ENCODE peak calls at places on chromosomes 3 and 15, in four cellular contexts. One of them, this sample, is unnamed.

GRCh38 chr3:173688216-173688842 is 290.8 kb downstream of the NLGN1 start:
- DNase-seq in A549: no peak
- DNase-seq in epithelial cell of esophagus: peak; percentile 3
- DNase-seq in upper lobe of right lung: no peak
- DNase-seq in this sample: no peak

GRCh38 chr3:23663661-23664186 is 142.0 kb upstream of the UBE2E1 start:
- DNase-seq in epithelial cell of esophagus: no peak
- DNase-seq in A549: no peak
- DNase-seq in upper lobe of right lung: no peak
- DNase-seq in this sample: no peak

GRCh38 chr3:188151438-188151837 is 2.5 kb upstream of the LPP start:
- DNase-seq in upper lobe of right lung: no peak
- DNase-seq in epithelial cell of esophagus: no peak
- DNase-seq in A549: no peak
- DNase-seq in this sample: no peak

GRCh38 chr15:90217671-90218394 is 15.9 kb downstream of the CIB1 start:
- DNase-seq in upper lobe of right lung: no peak
- DNase-seq in epithelial cell of esophagus: no peak
- DNase-seq in A549: no peak
- DNase-seq in this sample: no peak

GRCh38 chr3:54818942-54819341 is 108.9 kb downstream of the LRTM1 start:
- DNase-seq in A549: no peak
- DNase-seq in epithelial cell of esophagus: no peak
- DNase-seq in upper lobe of right lung: no peak
- DNase-seq in this sample: no peak

GRCh38 chr3:175246766-175247165 is 387.6 kb downstream of the NAALADL2 start:
- DNase-seq in upper lobe of right lung: no peak
- DNase-seq in A549: no peak
- DNase-seq in epithelial cell of esophagus: no peak
- DNase-seq in this sample: no peak

GRCh38 chr3:189056612-189057352 is 115.0 kb upstream of the TPRG1 start:
- DNase-seq in upper lobe of right lung: no peak
- DNase-seq in A549: no peak
- DNase-seq in epithelial cell of esophagus: peak; percentile 30
- DNase-seq in this sample: no peak

GRCh38 chr3:11574981-11575669 is 68.6 kb downstream of the VGLL4 start:
- DNase-seq in upper lobe of right lung: no peak
- DNase-seq in epithelial cell of esophagus: no peak
- DNase-seq in A549: no peak
- DNase-seq in this sample: peak; percentile 73

GRCh38 chr3:61563614-61564404 is 2.4 kb downstream of the PTPRG start:
- DNase-seq in A549: no peak
- DNase-seq in epithelial cell of esophagus: no peak
- DNase-seq in upper lobe of right lung: peak; percentile 67
- DNase-seq in this sample: no peak

GRCh38 chr15:59347915-59348314 is 24.8 kb downstream of the MYO1E start:
- DNase-seq in A549: no peak
- DNase-seq in epithelial cell of esophagus: no peak
- DNase-seq in upper lobe of right lung: no peak
- DNase-seq in this sample: no peak

GRCh38 chr15:25323420-25323819 is 115.4 kb downstream of the UBE3A start:
- DNase-seq in A549: no peak
- DNase-seq in epithelial cell of esophagus: no peak
- DNase-seq in upper lobe of right lung: no peak
- DNase-seq in this sample: no peak

GRCh38 chr3:118075873-118076272 is 958.8 kb downstream of the IGSF11 start:
- DNase-seq in upper lobe of right lung: no peak
- DNase-seq in epithelial cell of esophagus: no peak
- DNase-seq in A549: no peak
- DNase-seq in this sample: no peak

GRCh38 chr15:31221936-31222515 is 104.6 kb upstream of the KLF13 start:
- DNase-seq in A549: no peak
- DNase-seq in upper lobe of right lung: no peak
- DNase-seq in epithelial cell of esophagus: no peak
- DNase-seq in this sample: no peak

GRCh38 chr15:91049378-91050127 is 27.2 kb upstream of the VPS33B start:
- DNase-seq in epithelial cell of esophagus: peak; percentile 70
- DNase-seq in upper lobe of right lung: no peak
- DNase-seq in A549: peak; percentile 63
- DNase-seq in this sample: no peak

GRCh38 chr3:52005571-52005986 is 9.9 kb upstream of the RPL29 start:
- DNase-seq in upper lobe of right lung: peak; percentile 70
- DNase-seq in epithelial cell of esophagus: peak; percentile 74
- DNase-seq in A549: no peak
- DNase-seq in this sample: no peak

GRCh38 chr15:89828324-89829145 is 13.9 kb upstream of the ANPEP start:
- DNase-seq in A549: no peak
- DNase-seq in upper lobe of right lung: peak; percentile 75
- DNase-seq in epithelial cell of esophagus: no peak
- DNase-seq in this sample: no peak

GRCh38 chr3:52444860-52445793 is at the start of gene SEMA3G:
- DNase-seq in A549: peak; percentile 50
- DNase-seq in upper lobe of right lung: peak; percentile 92
- DNase-seq in epithelial cell of esophagus: peak; percentile 76
- DNase-seq in this sample: no peak

GRCh38 chr3:4582634-4583033 is 89.5 kb downstream of the ITPR1 start:
- DNase-seq in A549: no peak
- DNase-seq in upper lobe of right lung: no peak
- DNase-seq in epithelial cell of esophagus: peak; percentile 18
- DNase-seq in this sample: no peak

GRCh38 chr3:82741346-82741745 is 979.9 kb upstream of the GBE1 start:
- DNase-seq in epithelial cell of esophagus: no peak
- DNase-seq in upper lobe of right lung: no peak
- DNase-seq in A549: no peak
- DNase-seq in this sample: no peak

GRCh38 chr15:57570994-57571393 is 20.7 kb upstream of the MYZAP start:
- DNase-seq in A549: no peak
- DNase-seq in upper lobe of right lung: no peak
- DNase-seq in epithelial cell of esophagus: peak; percentile 92
- DNase-seq in this sample: no peak

GRCh38 chr3:38960953-38961622 is 90.7 kb downstream of the SCN11A start:
- DNase-seq in upper lobe of right lung: no peak
- DNase-seq in A549: peak; percentile 72
- DNase-seq in epithelial cell of esophagus: peak; percentile 66
- DNase-seq in this sample: no peak

GRCh38 chr3:152461460-152461859 is 192.7 kb downstream of the MBNL1 start:
- DNase-seq in A549: no peak
- DNase-seq in upper lobe of right lung: no peak
- DNase-seq in epithelial cell of esophagus: peak; percentile 67
- DNase-seq in this sample: no peak

GRCh38 chr3:48930590-48930989 is 11.9 kb downstream of the ARIH2 start:
- DNase-seq in epithelial cell of esophagus: no peak
- DNase-seq in upper lobe of right lung: no peak
- DNase-seq in A549: no peak
- DNase-seq in this sample: no peak
- TF ChIP-seq CTCF in epithelial cell of esophagus: no peak
- TF ChIP-seq CTCF in upper lobe of right lung: no peak
- TF ChIP-seq CTCF in A549: no peak
- TF ChIP-seq CTCF in this sample: no peak

GRCh38 chr3:111666041-111666735 is 71.0 kb upstream of the ZBED2 start:
- DNase-seq in epithelial cell of esophagus: peak; percentile 70
- DNase-seq in A549: no peak
- DNase-seq in upper lobe of right lung: no peak
- DNase-seq in this sample: no peak
- TF ChIP-seq CTCF in epithelial cell of esophagus: no peak
- TF ChIP-seq CTCF in A549: no peak
- TF ChIP-seq CTCF in upper lobe of right lung: no peak
- TF ChIP-seq CTCF in this sample: no peak

GRCh38 chr3:34386309-34386708 is 587.9 kb downstream of the PDCD6IP start:
- DNase-seq in epithelial cell of esophagus: no peak
- DNase-seq in A549: no peak
- DNase-seq in upper lobe of right lung: no peak
- DNase-seq in this sample: no peak

GRCh38 chr3:34388836-34389235 is 590.4 kb downstream of the PDCD6IP start:
- DNase-seq in epithelial cell of esophagus: no peak
- DNase-seq in upper lobe of right lung: no peak
- DNase-seq in A549: no peak
- DNase-seq in this sample: no peak

GRCh38 chr3:34382859-34383258 is 584.4 kb downstream of the PDCD6IP start:
- DNase-seq in epithelial cell of esophagus: peak; percentile 72
- DNase-seq in upper lobe of right lung: no peak
- DNase-seq in A549: no peak
- DNase-seq in this sample: no peak

GRCh38 chr3:34387831-34388564 is 589.6 kb downstream of the PDCD6IP start:
- DNase-seq in A549: no peak
- DNase-seq in epithelial cell of esophagus: peak; percentile 3
- DNase-seq in upper lobe of right lung: no peak
- DNase-seq in this sample: no peak
- TF ChIP-seq CTCF in A549: no peak
- TF ChIP-seq CTCF in epithelial cell of esophagus: no peak
- TF ChIP-seq CTCF in upper lobe of right lung: peak; percentile 5
- TF ChIP-seq CTCF in this sample: no peak

GRCh38 chr3:58306662-58307286 is 454 bp downstream of the HTD2 start:
- DNase-seq in epithelial cell of esophagus: peak; percentile 61
- DNase-seq in A549: peak; percentile 49
- DNase-seq in upper lobe of right lung: peak; percentile 67
- DNase-seq in this sample: no peak
- TF ChIP-seq CTCF in epithelial cell of esophagus: peak; percentile 36
- TF ChIP-seq CTCF in A549: no peak
- TF ChIP-seq CTCF in upper lobe of right lung: no peak
- TF ChIP-seq CTCF in this sample: no peak

This sample was measured in coronary artery.